ENCODE peak calls at places on chromosome 1, in four cellular contexts. L is ovary, N is heart right ventricle, W is esophagus squamous epithelium. E is an unnamed sample. For H3K36me3, the result is how much of the 10 kb centered on the place peaks cover.

GRCh38 chr1:147840909-147841308 is 61.7 kb upstream of the GJA8 start:
- DNase-seq in L (no peak), W (no peak), N (no peak), E (no peak)

GRCh38 chr1:110057963-110058518 is 12.4 kb downstream of the ALX3 start:
- DNase-seq in L (no peak), N (no peak), W (no peak), E (no peak)

GRCh38 chr1:195785830-195786229 is 822.4 kb downstream of the KCNT2 start:
- DNase-seq in L (no peak), W (no peak), N (no peak), E (no peak)

GRCh38 chr1:156845055-156845952 is 13.6 kb downstream of the INSRR start:
- DNase-seq in W (no peak), L (no peak), N (no peak), E (peak)

GRCh38 chr1:30930631-30931173 is 22.1 kb upstream of the SDC3 start:
- DNase-seq in N (no peak), L (no peak), W (no peak), E (no peak)

GRCh38 chr1:81834268-81834667 is 33.5 kb downstream of the ADGRL2 start:
- DNase-seq in W (no peak), L (no peak), N (no peak), E (no peak)

GRCh38 chr1:116020668-116021272 is 44.5 kb downstream of the SLC22A15 start:
- DNase-seq in L (no peak), W (no peak), N (peak), E (no peak)

GRCh38 chr1:8011923-8012858 is 13.9 kb downstream of the ERRFI1 start:
- DNase-seq in N (no peak), W (no peak), L (no peak), E (no peak)

GRCh38 chr1:23611601-23612327 is 52.5 kb upstream of the ID3 start:
- DNase-seq in W (no peak), N (no peak), L (no peak), E (no peak)

GRCh38 chr1:176976236-176976635 is 188.3 kb downstream of the ASTN1 start:
- DNase-seq in N (no peak), W (no peak), L (no peak), E (no peak)

GRCh38 chr1:234108921-234109320 is 204.4 kb downstream of the SLC35F3 start:
- DNase-seq in N (no peak), L (no peak), W (no peak), E (no peak)

GRCh38 chr1:25135903-25136302 is 96.4 kb downstream of the SYF2 start:
- DNase-seq in W (no peak), N (no peak), L (no peak), E (no peak)

GRCh38 chr1:37485902-37486679 is 11.7 kb downstream of the ZC3H12A start:
- DNase-seq in N (no peak), W (no peak), L (peak), E (no peak)

GRCh38 chr1:22089787-22090186 is 37.3 kb downstream of the CDC42 start:
- DNase-seq in L (no peak), N (no peak), W (no peak), E (no peak)

GRCh38 chr1:235473808-235474207 is 30.4 kb downstream of the B3GALNT2 start:
- DNase-seq in N (no peak), W (no peak), L (no peak), E (no peak)

DNA sequence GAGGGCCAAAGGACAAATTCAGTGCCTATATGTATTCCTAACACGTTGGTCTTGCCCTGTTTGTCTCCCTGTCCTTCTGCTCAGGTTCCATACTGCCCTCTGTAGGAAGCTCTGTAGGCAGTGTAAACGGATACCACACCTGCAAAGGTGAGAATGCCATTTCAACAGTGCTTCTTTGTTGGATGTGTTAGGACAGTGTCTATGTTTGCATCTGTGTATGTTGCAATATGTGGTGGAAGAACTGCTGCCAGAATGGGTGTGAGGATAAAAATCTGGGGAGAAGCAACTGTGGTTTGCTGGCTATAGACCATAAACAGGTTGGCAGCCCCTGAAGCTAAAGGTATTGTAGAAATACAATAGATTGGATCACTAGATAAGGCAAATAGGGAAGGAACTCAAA is 113.1 kb upstream of the BMP8A start:
- DNase-seq in L (no peak), N (no peak), W (no peak), E (no peak)
- H3K36me3 ChIP-seq in L (under half), N (half or more), W (under half), E (under half)

DNA sequence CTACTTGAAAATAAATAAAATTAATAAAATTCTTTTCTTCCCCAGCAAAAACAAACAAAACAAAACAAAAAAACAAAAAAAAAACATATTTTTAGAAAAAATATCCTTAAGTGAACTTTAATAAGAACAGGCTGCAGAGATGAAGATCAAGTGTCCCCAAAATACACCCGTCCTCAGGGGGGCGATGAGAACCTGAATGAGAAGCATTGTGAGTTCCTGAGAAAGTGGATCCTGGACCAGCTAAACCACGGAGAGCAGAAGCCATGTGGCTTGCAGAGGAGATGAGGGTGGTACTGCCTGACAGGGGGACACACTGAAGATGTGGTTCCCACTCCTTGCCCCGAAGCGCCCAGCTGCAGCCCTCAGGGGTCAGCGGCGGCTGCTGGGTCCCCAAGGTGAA is 89.3 kb downstream of the ITPKB start:
- DNase-seq in L (no peak), N (no peak), W (no peak), E (no peak)
- TF ChIP-seq CTCF in L (no peak), N (peak), W (peak), E (peak)

GRCh38 chr1:15851251-15852035 is 3.9 kb downstream of the SPEN start:
- DNase-seq in N (no peak), W (no peak), L (no peak), E (no peak)
- H3K4me3 ChIP-seq in N (no peak), W (no peak), L (no peak), E (no peak)

GRCh38 chr1:161157867-161158266 is 1.4 kb upstream of the USP21 start:
- DNase-seq in N (no peak), W (no peak), L (no peak), E (no peak)
- H3K36me3 ChIP-seq in N (under half), W (under half), L (under half), E (under half)

GRCh38 chr1:26959722-26960624 is at the start of gene KDF1:
- DNase-seq in N (no peak), L (no peak), W (no peak), E (peak)
- TF ChIP-seq CTCF in N (no peak), L (no peak), W (peak), E (no peak)

DNA sequence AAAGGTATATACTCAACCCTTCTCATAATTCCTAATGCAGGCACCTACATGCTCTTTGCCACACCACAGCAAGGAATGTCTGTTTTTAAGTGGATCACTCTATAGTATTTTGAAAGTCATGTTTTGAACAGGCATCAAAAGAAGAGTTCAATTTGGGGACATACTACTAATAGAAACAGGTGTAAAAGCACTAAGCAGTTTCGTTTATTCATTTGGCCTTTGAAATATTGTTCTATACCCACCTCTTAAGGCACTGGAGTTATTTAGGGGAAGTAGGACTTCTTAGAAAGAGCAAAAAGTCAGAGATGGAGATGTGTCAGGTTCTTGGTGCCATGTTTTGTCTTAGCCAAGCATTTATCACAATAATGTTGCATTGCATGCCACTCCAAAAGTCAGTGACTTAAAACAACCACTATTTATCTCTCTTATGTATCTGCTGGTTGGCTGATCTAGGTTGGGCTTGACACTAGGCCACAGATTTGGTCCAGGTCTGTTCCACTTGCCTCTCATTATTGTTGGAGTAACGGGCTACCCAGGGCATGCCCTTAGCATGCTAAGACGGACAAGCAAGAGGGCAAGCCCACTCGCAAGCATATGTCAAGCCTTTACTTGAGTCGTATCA is 107.5 kb downstream of the RGL1 start:
- DNase-seq in L (no peak), N (no peak), W (no peak), E (no peak)
- H3K4me3 ChIP-seq in L (no peak), N (no peak), W (no peak), E (no peak)

GRCh38 chr1:16302709-16303627 is 49.3 kb downstream of the FBXO42 start:
- DNase-seq in L (no peak), N (no peak), W (no peak), E (no peak)

GRCh38 chr1:16307222-16307621 is 45.1 kb downstream of the FBXO42 start:
- DNase-seq in W (no peak), N (no peak), L (no peak), E (no peak)
- H3K36me3 ChIP-seq in W (under half), N (half or more), L (under half), E (under half)

DNA sequence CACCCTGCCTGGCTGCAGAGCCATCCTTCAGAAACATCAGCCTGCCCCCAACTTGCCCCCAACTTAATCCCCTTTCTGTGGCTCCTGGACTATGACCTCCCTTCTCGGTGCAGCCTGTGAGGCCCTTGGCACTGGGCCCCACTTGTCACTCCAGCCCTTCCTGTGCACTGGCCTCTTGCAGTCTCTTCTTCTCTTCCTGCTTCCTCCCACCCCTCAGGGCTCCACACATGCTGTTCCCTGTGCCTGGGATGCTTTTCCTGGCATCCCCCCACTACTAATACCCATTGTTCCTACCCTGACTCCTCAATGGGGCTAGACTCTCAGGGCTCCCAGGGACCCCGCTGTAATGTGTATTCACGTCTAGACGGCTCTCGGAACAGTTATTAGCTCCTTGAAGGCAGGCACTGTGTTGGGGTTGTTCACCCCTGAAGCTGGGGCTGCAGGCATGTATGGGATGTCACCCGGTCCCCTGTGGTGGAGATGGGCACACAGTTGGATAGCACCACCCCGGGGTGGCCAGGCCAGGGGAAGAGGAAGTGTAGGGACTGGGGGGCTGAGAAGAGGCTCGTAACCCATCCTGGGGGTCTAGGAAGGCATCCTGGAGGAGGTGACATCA is 4.5 kb downstream of the LDLRAD1 start:
- DNase-seq in L (no peak), W (no peak), N (no peak), E (peak)
- TF ChIP-seq CTCF in L (no peak), W (no peak), N (no peak), E (no peak)

GRCh38 chr1:9591669-9592509 is 3.2 kb downstream of the TMEM201 start:
- DNase-seq in W (no peak), L (no peak), N (no peak), E (no peak)
- H3K4me3 ChIP-seq in W (no peak), L (no peak), N (no peak), E (no peak)